ENCODE peak calls at places on chromosomes 12 and 14, in six cellular contexts. A is brain microvascular endothelial cell, K is MM.1S, S is dorsolateral prefrontal cortex, L is ovary, P is iPS DF 6.9. I is an unnamed sample.

GRCh38 chr12:96246926-96247566 is 52.9 kb downstream of the ELK3 start:
- DNase-seq in A (no peak), L (no peak), S (no peak), P (no peak), K (no peak), I (no peak)

GRCh38 chr12:52506858-52507715 is 13.1 kb downstream of the KRT5 start:
- DNase-seq in L (no peak), S (no peak), P (no peak), K (peak; percentile 54), A (peak; percentile 78), I (peak; percentile 48)

GRCh38 chr12:122969657-122970056 is 3.4 kb upstream of the ABCB9 start:
- DNase-seq in P (no peak), K (no peak), S (peak; percentile 36), A (no peak), L (no peak), I (no peak)

GRCh38 chr12:122028601-122029560 is 7.2 kb downstream of the BCL7A start:
- DNase-seq in S (peak; percentile 54), A (no peak), P (no peak), K (no peak), L (no peak), I (no peak)

GRCh38 chr14:67166450-67166853 is 22.8 kb upstream of the GARIN2 start:
- DNase-seq in S (peak; percentile 53), L (no peak), A (peak; percentile 39), P (peak; percentile 11), K (peak; percentile 23), I (peak; percentile 49)

GRCh38 chr12:109309441-109310246 is 560 bp upstream of the FOXN4 start:
- DNase-seq in K (peak; percentile 71), L (no peak), P (no peak), A (no peak), S (no peak), I (no peak)

GRCh38 chr12:67647547-67648305 is 819 bp upstream of the DYRK2 start:
- DNase-seq in P (no peak), S (peak; percentile 61), A (peak; percentile 89), K (peak; percentile 34), L (peak; percentile 72), I (no peak)

GRCh38 chr14:20302042-20302761 is 3.5 kb downstream of the TTC5 start:
- DNase-seq in K (no peak), L (no peak), S (no peak), A (peak; percentile 55), P (no peak), I (no peak)

GRCh38 chr12:39920647-39921046 is 185.2 kb downstream of the SLC2A13 start:
- DNase-seq in S (no peak), L (no peak), P (no peak), K (no peak), A (no peak), I (no peak)

GRCh38 chr14:26845106-26845818 is 247.4 kb upstream of the NOVA1 start:
- DNase-seq in K (no peak), L (no peak), S (no peak), A (no peak), P (no peak), I (no peak)

GRCh38 chr14:26851793-26852192 is 254.0 kb upstream of the NOVA1 start:
- DNase-seq in A (no peak), K (no peak), L (no peak), S (no peak), P (no peak), I (no peak)

GRCh38 chr14:26846388-26846787 is 248.6 kb upstream of the NOVA1 start:
- DNase-seq in K (no peak), A (no peak), S (no peak), L (no peak), P (no peak), I (no peak)

GRCh38 chr14:26855051-26855753 is 257.4 kb upstream of the NOVA1 start:
- DNase-seq in L (no peak), K (no peak), A (no peak), S (no peak), P (no peak), I (no peak)

DNA sequence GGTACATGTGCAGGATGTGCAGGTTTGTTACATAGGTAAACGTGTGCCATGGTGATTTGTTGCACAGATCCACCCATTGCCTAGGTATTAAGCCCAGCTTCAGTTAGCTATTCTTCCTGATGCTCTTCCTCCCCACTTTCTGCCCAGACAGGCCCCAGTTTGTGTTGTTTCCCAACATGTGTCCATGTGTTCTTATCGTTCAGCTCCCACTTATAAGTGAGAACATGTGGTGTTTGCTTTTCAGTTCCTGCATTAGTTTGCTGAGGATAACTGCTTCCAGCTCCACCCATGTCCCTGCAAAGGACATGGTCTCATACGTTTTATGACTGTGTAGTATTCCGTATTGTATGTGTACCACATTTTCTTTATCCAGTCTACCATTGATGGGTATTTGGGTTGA is 251.7 kb upstream of the NOVA1 start:
- DNase-seq in P (no peak), L (no peak), A (no peak), S (no peak), K (no peak), I (no peak)
- H3K4me3 ChIP-seq in P (no peak overlapping the region), L (no peak overlapping the region), A (no peak overlapping the region), S (no peak overlapping the region), K (no peak overlapping the region), I (no peak overlapping the region)

GRCh38 chr14:68793734-68794129 is 865 bp upstream of the ZFP36L1 start:
- DNase-seq in L (peak; percentile 69), S (no peak), K (peak; percentile 10), A (no peak), P (no peak), I (no peak)
- H3K4me3 ChIP-seq in L (peak overlapping the region; percentile 85), S (peak overlapping the region; percentile 73), K (peak overlapping the region; percentile 88), A (peak overlapping the region; percentile 81), P (peak overlapping the region; percentile 96), I (peak overlapping the region; percentile 76)

GRCh38 chr12:74541074-74541473 is 3.4 kb downstream of the ATXN7L3B start:
- DNase-seq in K (no peak), L (no peak), A (no peak), S (no peak), P (no peak), I (no peak)
- H3K4me3 ChIP-seq in K (no peak overlapping the region), L (no peak overlapping the region), A (no peak overlapping the region), S (peak overlapping the region; percentile 86), P (no peak overlapping the region), I (no peak overlapping the region)

GRCh38 chr12:64600164-64600561 is 10.1 kb upstream of the RASSF3 start:
- DNase-seq in A (no peak), K (no peak), S (no peak), L (no peak), P (no peak), I (no peak)

GRCh38 chr12:64598831-64599230 is 11.5 kb upstream of the RASSF3 start:
- DNase-seq in L (no peak), K (no peak), S (no peak), P (no peak), A (no peak), I (no peak)

GRCh38 chr12:64608901-64609542 is 1.3 kb upstream of the RASSF3 start:
- DNase-seq in S (no peak), P (no peak), K (peak; percentile 67), A (peak; percentile 28), L (no peak), I (peak; percentile 60)

GRCh38 chr12:64603183-64603841 is 7.0 kb upstream of the RASSF3 start:
- DNase-seq in A (no peak), S (no peak), L (no peak), P (no peak), K (no peak), I (no peak)
- H3K4me3 ChIP-seq in A (no peak overlapping the region), S (no peak overlapping the region), L (no peak overlapping the region), P (no peak overlapping the region), K (no peak overlapping the region), I (no peak overlapping the region)

DNA sequence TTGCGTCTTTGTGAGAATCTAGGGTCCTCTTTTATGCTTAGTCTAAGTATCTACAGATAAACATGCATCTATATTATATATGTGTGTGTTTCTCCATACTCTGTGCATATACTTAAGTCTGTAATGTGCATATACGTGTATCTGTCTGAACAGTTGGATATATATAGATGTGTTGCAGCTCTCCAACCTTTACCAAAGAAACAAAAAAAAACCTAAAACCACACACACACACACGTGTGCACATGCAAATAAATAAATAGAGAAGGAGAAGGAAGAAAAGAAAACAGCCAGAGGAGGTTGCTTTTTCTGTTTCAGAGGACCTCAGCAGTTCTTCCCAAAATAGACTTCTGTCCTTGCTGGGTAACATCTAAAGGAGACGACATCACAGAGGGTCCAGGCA is 244.9 kb downstream of the CACNA1C start:
- DNase-seq in K (peak; percentile 59), L (no peak), P (no peak), S (no peak), A (no peak), I (no peak)
- H3K4me3 ChIP-seq in K (peak overlapping the region; percentile 24), L (no peak overlapping the region), P (no peak overlapping the region), S (no peak overlapping the region), A (no peak overlapping the region), I (no peak overlapping the region)

GRCh38 chr12:13094349-13094748 is 9.1 kb downstream of the GSG1 start:
- DNase-seq in S (no peak), A (no peak), K (peak; percentile 23), L (no peak), P (no peak), I (no peak)
- H3K4me3 ChIP-seq in S (no peak overlapping the region), A (no peak overlapping the region), K (no peak overlapping the region), L (no peak overlapping the region), P (no peak overlapping the region), I (no peak overlapping the region)

DNA sequence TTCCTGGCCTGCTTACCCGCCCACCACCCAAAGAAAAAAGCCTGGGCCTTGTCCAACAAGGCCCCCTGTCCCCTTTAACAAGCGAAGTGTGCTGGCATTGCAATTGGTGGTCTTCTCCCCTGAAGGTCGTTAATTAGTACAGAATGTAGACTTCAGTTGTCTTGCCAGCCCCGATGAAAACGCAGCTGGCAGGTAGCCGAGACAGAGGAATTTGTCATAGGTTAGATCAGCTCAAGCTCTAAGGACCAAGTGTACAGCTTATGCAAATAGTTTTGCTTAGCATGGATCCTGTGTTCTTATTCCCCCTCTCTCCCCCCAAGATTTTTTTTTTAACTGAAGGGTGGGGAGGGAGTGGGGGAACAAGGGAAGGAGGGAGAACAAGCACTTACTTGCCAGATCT is 58.5 kb upstream of the PARP11 start:
- DNase-seq in S (no peak), P (no peak), K (no peak), L (no peak), A (no peak), I (no peak)
- H3K4me3 ChIP-seq in S (no peak overlapping the region), P (no peak overlapping the region), K (no peak overlapping the region), L (no peak overlapping the region), A (no peak overlapping the region), I (no peak overlapping the region)